ENCODE peak calls at places on chromosome 7, in seven cellular contexts. V is GM10248; R is H1; L is Peyer's patch; M is body of pancreas; P is CD4-positive, alpha-beta T cell; W is fibroblast of lung. B is an unnamed sample.

GRCh38 chr7:139680676-139681462 is 96.9 kb downstream of the HIPK2 start:
- DNase-seq in V (no peak), R (no peak), L (no peak), M (no peak), P (peak), W (peak), B (peak)

GRCh38 chr7:136114966-136115762 is 138.0 kb upstream of the MTPN start:
- DNase-seq in V (peak), R (peak), L (peak), M (peak), P (no peak), W (peak), B (peak)

GRCh38 chr7:8131694-8132605 is 130.0 kb downstream of the ICA1 start:
- DNase-seq in V (no peak), R (no peak), L (peak), M (no peak), P (peak), W (no peak), B (no peak)

GRCh38 chr7:146414373-146414772 is 297.8 kb downstream of the CNTNAP2 start:
- DNase-seq in V (no peak), R (no peak), L (no peak), M (no peak), P (no peak), W (no peak), B (peak)

GRCh38 chr7:55065079-55065478 is 46.3 kb downstream of the EGFR start:
- DNase-seq in V (no peak), R (no peak), L (peak), M (no peak), P (no peak), W (peak), B (peak)

GRCh38 chr7:29565982-29566746 is 2.5 kb downstream of the PRR15 start:
- DNase-seq in V (no peak), R (peak), L (peak), M (no peak), P (no peak), W (no peak), B (no peak)

GRCh38 chr7:54877683-54878082 is 118.7 kb upstream of the SEC61G start:
- DNase-seq in V (no peak), R (no peak), L (no peak), M (no peak), P (no peak), W (no peak), B (peak)

GRCh38 chr7:96308253-96308949 is 13.5 kb downstream of the SLC25A13 start:
- DNase-seq in V (no peak), R (no peak), L (no peak), M (no peak), P (no peak), W (peak), B (no peak)

GRCh38 chr7:134262322-134262721 is 54.4 kb downstream of the SLC35B4 start:
- DNase-seq in V (no peak), R (no peak), L (no peak), M (no peak), P (no peak), W (no peak), B (no peak)

GRCh38 chr7:148865283-148865682 is 18.8 kb downstream of the EZH2 start:
- DNase-seq in V (no peak), R (no peak), L (no peak), M (no peak), P (no peak), W (no peak), B (no peak)

GRCh38 chr7:17275749-17276671 is 22.4 kb upstream of the AHR start:
- DNase-seq in V (no peak), R (no peak), L (no peak), M (no peak), P (no peak), W (peak), B (peak)

GRCh38 chr7:52502281-52502680 is 533.2 kb upstream of the POM121L12 start:
- DNase-seq in V (no peak), R (no peak), L (no peak), M (no peak), P (no peak), W (no peak), B (no peak)

GRCh38 chr7:158858592-158859503 is 2.5 kb downstream of the DYNC2I1 start:
- DNase-seq in V (no peak), R (peak), L (no peak), M (no peak), P (no peak), W (peak), B (no peak)

GRCh38 chr7:66015440-66016130 is 33.6 kb upstream of the GUSB start:
- DNase-seq in V (no peak), R (no peak), L (no peak), M (no peak), P (no peak), W (no peak), B (no peak)

GRCh38 chr7:27160546-27161213 is 4.2 kb upstream of the HOXA7 start:
- DNase-seq in V (peak), R (peak), L (peak), M (peak), P (peak), W (peak), B (peak)

GRCh38 chr7:157485361-157485831 is 148.6 kb downstream of the DNAJB6 start:
- DNase-seq in V (no peak), R (no peak), L (peak), M (no peak), P (no peak), W (no peak), B (no peak)

GRCh38 chr7:80136276-80137045 is 1.8 kb downstream of the GNAI1 start:
- DNase-seq in V (no peak), R (no peak), L (no peak), M (no peak), P (no peak), W (peak), B (peak)

GRCh38 chr7:107103369-107103768 is 58.9 kb downstream of the PRKAR2B start:
- DNase-seq in V (no peak), R (no peak), L (no peak), M (no peak), P (no peak), W (no peak), B (peak)

GRCh38 chr7:33463131-33463530 is 333.8 kb downstream of the BBS9 start:
- DNase-seq in V (no peak), R (no peak), L (no peak), M (no peak), P (no peak), W (no peak), B (no peak)

GRCh38 chr7:50302486-50303081 is 1.9 kb upstream of the IKZF1 start:
- DNase-seq in V (no peak), R (no peak), L (no peak), M (no peak), P (no peak), W (no peak), B (no peak)

GRCh38 chr7:51229106-51229537 is 87.5 kb downstream of the COBL start:
- DNase-seq in V (no peak), R (no peak), L (no peak), M (no peak), P (no peak), W (no peak), B (no peak)

GRCh38 chr7:127776776-127777390 is 124.9 kb downstream of the SND1 start:
- DNase-seq in V (no peak), R (no peak), L (no peak), M (no peak), P (no peak), W (peak), B (peak)

GRCh38 chr7:96253441-96253840 is 68.5 kb downstream of the SLC25A13 start:
- DNase-seq in V (no peak), R (no peak), L (no peak), M (no peak), P (no peak), W (no peak), B (no peak)

GRCh38 chr7:131656980-131657725 is 100.7 kb upstream of the PODXL start:
- DNase-seq in V (no peak), R (no peak), L (no peak), M (no peak), P (no peak), W (no peak), B (no peak)

GRCh38 chr7:8214162-8214897 is 47.6 kb downstream of the ICA1 start:
- DNase-seq in V (no peak), R (no peak), L (no peak), M (no peak), P (no peak), W (peak), B (no peak)

GRCh38 chr7:31748084-31748483 is 61.1 kb downstream of the PPP1R17 start:
- DNase-seq in V (no peak), R (no peak), L (no peak), M (no peak), P (no peak), W (no peak), B (no peak)

GRCh38 chr7:140595468-140596147 is 45.0 kb downstream of the DENND2A start:
- DNase-seq in V (no peak), R (no peak), L (no peak), M (no peak), P (no peak), W (no peak), B (peak)

GRCh38 chr7:101201695-101202602 is 1.1 kb upstream of the MOGAT3 start:
- DNase-seq in V (no peak), R (peak), L (peak), M (no peak), P (no peak), W (no peak), B (no peak)

GRCh38 chr7:120400806-120401455 is 128.0 kb downstream of the KCND2 start:
- DNase-seq in V (no peak), R (no peak), L (no peak), M (no peak), P (no peak), W (no peak), B (no peak)

GRCh38 chr7:139913006-139913405 is 83.9 kb downstream of the TBXAS1 start:
- DNase-seq in V (no peak), R (no peak), L (no peak), M (no peak), P (no peak), W (no peak), B (no peak)

DNA sequence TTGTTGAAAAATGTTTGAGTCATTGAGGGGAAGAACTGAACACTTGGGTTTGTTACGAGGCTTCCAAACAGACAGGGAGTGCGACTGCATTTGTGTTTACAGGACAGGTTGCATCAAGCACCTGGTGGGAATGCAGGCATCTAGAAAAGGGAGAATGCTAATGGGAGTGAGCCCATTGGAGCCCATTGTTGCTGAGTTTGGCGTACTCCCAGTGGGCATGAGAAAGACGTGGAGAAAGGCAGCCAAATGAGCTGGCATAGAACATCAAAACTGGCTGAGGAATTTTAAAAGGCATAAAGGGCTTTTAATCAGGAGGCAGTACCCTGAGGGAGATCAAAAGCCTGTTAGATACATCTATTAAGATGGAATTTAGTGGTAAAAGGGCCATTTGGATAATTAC is 171.6 kb upstream of the NPSR1 start:
- DNase-seq in V (no peak), R (no peak), L (no peak), M (no peak), P (no peak), W (no peak), B (no peak)
- TF ChIP-seq CTCF in V (no peak), R (no peak), L (no peak), M (no peak), P (no peak), W (no peak), B (no peak)

GRCh38 chr7:44477063-44477830 is 13.2 kb downstream of the NUDCD3 start:
- DNase-seq in V (peak), R (peak), L (peak), M (peak), P (peak), W (peak), B (peak)
- TF ChIP-seq CTCF in V (peak), R (peak), L (peak), M (peak), P (peak), W (peak), B (peak)

DNA sequence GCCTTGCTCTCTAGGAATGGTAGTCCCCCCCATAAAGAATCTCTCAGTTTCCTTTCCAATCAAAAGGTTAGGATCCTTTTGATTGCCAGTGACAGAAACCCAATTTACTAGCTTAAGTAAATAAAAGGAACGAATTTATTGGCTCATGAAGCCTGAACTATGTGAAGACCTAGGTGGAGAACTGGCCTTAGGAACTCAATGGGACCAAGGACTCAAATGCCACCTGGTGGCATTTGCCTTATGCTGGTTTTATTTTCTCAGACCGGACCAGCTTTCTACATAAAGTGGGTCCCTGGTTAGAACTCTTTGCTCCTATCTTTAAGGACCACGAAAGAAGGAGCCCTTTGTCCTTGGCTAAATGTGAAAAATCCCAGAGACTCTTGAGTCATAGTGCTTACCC is 25.4 kb downstream of the CFTR start:
- DNase-seq in V (no peak), R (no peak), L (no peak), M (no peak), P (no peak), W (no peak), B (no peak)
- TF ChIP-seq CTCF in V (no peak), R (no peak), L (peak), M (no peak), P (no peak), W (no peak), B (no peak)

GRCh38 chr7:47284691-47285246 is 297.1 kb downstream of the TNS3 start:
- DNase-seq in V (no peak), R (no peak), L (no peak), M (no peak), P (no peak), W (no peak), B (no peak)

GRCh38 chr7:47285860-47286491 is 295.9 kb downstream of the TNS3 start:
- DNase-seq in V (no peak), R (no peak), L (no peak), M (no peak), P (no peak), W (no peak), B (peak)

GRCh38 chr7:47281966-47282643 is 299.8 kb downstream of the TNS3 start:
- DNase-seq in V (no peak), R (no peak), L (no peak), M (no peak), P (no peak), W (no peak), B (no peak)

GRCh38 chr7:47282790-47283496 is 299.0 kb downstream of the TNS3 start:
- DNase-seq in V (no peak), R (no peak), L (no peak), M (no peak), P (no peak), W (no peak), B (no peak)

DNA sequence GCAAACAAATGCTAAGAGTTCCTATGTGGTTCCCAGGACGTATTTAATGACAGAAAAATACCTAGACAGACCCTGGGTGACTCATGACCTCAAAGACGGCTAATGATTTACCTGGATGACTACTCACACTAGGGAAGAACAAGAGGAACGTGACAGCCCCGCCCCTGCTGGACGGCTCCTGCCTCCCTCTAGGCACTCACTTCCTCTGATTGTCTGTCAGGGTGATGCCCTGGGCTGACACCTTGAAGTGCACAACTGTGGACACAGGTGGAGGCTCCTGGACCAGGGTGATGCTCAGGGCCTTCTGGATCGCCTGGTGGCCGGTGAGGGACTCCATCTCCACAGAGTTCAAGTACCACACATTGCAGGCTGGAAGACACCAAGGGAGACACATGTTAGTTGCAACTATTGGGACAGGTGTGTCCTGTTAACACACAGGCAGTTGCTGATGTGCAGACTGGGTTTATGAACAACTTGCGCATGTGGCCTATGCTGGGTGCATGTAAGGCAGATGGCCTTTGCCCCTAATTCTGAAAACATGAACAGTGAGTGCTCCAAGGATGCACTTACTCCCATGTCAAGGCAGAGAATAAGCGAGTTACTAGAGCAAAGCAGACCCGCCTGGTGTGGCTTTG is 298.3 kb downstream of the TNS3 start:
- DNase-seq in V (no peak), R (no peak), L (peak), M (no peak), P (no peak), W (no peak), B (peak)
- TF ChIP-seq CTCF in V (no peak), R (no peak), L (peak), M (no peak), P (no peak), W (no peak), B (no peak)

DNA sequence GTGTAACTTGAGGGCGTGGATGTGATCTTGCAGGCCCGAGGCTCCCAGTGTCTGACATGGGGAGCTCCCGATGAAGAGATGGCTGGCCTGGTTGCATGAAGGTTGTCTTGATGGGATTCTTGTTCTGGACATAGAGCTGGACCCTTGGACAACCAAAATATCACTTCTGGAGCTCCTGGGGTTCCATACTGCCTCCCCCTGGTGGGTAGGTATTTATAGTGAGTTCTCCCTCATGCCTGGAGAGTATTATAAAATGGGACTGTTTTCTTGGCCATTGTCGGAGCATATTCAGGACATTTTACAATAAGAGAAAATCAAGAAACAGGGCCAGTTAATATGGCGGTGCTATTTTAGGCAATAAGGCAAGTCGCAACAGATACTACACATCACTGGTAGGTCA is 32.6 kb upstream of the GIMAP8 start:
- DNase-seq in V (no peak), R (peak), L (no peak), M (peak), P (no peak), W (no peak), B (no peak)
- TF ChIP-seq CTCF in V (no peak), R (peak), L (no peak), M (no peak), P (no peak), W (peak), B (no peak)

GRCh38 chr7:1557006-1557405 is 1.0 kb upstream of the TMEM184A start:
- DNase-seq in V (no peak), R (no peak), L (no peak), M (no peak), P (no peak), W (no peak), B (no peak)

GRCh38 chr7:1558841-1559625 is 3.0 kb upstream of the TMEM184A start:
- DNase-seq in V (no peak), R (no peak), L (no peak), M (no peak), P (no peak), W (no peak), B (no peak)

GRCh38 chr7:1559626-1560590 is 3.9 kb upstream of the TMEM184A start:
- DNase-seq in V (no peak), R (no peak), L (no peak), M (no peak), P (no peak), W (no peak), B (peak)

GRCh38 chr7:1557771-1558170 is 1.8 kb upstream of the TMEM184A start:
- DNase-seq in V (no peak), R (no peak), L (no peak), M (no peak), P (no peak), W (no peak), B (no peak)

DNA sequence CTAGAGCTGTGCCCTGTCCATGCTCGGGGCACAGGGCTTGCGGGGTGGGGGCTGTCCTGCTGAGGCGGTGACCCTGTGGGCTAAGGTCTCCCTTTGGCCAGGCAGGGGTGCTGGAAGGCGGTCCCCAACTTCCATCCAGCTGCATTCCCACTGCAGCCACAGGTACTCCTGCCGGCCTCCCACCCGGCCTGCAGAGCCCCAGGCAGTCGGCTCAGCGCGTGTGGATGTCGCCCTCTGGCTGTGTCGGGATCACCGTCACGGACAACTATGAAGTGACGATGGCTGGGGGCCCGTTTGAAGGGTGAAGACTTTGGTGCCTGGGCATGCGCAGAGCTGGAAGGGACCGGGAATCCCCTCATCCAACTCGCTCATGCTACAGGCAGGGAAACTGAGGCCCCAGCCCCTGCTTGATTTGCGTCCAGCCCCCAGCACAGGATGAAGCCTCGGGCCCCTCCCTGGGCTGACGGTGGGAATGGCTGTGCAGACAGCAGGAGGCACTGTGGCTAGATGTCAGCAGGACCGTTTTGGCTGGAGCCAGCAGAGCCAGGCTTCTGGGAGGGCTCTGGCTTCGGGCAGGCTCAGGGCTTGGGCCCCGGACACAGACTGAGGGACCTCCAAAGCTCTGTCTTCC is 2.3 kb upstream of the TMEM184A start:
- DNase-seq in V (no peak), R (peak), L (no peak), M (no peak), P (no peak), W (no peak), B (no peak)
- TF ChIP-seq CTCF in V (no peak), R (peak), L (peak), M (no peak), P (no peak), W (peak), B (no peak)